ENCODE peak calls at places on chromosome 15, in five cellular contexts. V, U, D, C and X are unnamed samples.
A peak's percentile ranks its signal among the peaks of the same experiment; 100 is the strongest.

GRCh38 chr15:35545825-35546580 is at the start of gene DPH6:
- DNase-seq in D (peak; percentile 90), U (peak; percentile 46), V (peak; percentile 72), C (peak; percentile 54), X (peak; percentile 60)

GRCh38 chr15:92797168-92798052 is 102.7 kb upstream of the CHD2 start:
- DNase-seq in V (no peak), U (peak; percentile 40), C (peak; percentile 73), D (no peak), X (no peak)

GRCh38 chr15:78989701-78990248 is 44.9 kb upstream of the CTSH start:
- DNase-seq in V (no peak), C (no peak), U (no peak), D (no peak), X (no peak)

GRCh38 chr15:97961067-97961954 is 808 bp downstream of the ARRDC4 start:
- DNase-seq in U (no peak), C (peak; percentile 1), D (peak; percentile 89), V (no peak), X (peak; percentile 54)

GRCh38 chr15:39587910-39588530 is 7.1 kb downstream of the THBS1 start:
- DNase-seq in D (no peak), C (no peak), U (no peak), V (no peak), X (no peak)

GRCh38 chr15:77841376-77841775 is 208.7 kb upstream of the LINGO1 start:
- DNase-seq in D (peak; percentile 21), V (no peak), U (no peak), C (no peak), X (no peak)

GRCh38 chr15:68578175-68578959 is 426 bp upstream of the CORO2B start:
- DNase-seq in C (no peak), V (no peak), U (no peak), D (peak; percentile 89), X (peak; percentile 41)

GRCh38 chr15:47383102-47383501 is 334.2 kb upstream of the SEMA6D start:
- DNase-seq in D (no peak), U (no peak), C (no peak), V (no peak), X (no peak)

GRCh38 chr15:88954431-88955277 is 41.5 kb upstream of the MFGE8 start:
- DNase-seq in U (no peak), C (no peak), V (no peak), D (no peak), X (no peak)

GRCh38 chr15:37806808-37807207 is 127.6 kb upstream of the TMCO5A start:
- DNase-seq in D (no peak), U (no peak), C (no peak), V (no peak), X (no peak)

GRCh38 chr15:70892912-70893560 is 410 bp downstream of the LRRC49 start:
- DNase-seq in C (no peak), D (no peak), U (no peak), V (no peak), X (no peak)
- H3K27ac ChIP-seq in C (peak overlapping the region; percentile 70), D (peak overlapping the region; percentile 79), U (no peak overlapping the region), V (no peak overlapping the region), X (peak overlapping the region; percentile 66)

DNA sequence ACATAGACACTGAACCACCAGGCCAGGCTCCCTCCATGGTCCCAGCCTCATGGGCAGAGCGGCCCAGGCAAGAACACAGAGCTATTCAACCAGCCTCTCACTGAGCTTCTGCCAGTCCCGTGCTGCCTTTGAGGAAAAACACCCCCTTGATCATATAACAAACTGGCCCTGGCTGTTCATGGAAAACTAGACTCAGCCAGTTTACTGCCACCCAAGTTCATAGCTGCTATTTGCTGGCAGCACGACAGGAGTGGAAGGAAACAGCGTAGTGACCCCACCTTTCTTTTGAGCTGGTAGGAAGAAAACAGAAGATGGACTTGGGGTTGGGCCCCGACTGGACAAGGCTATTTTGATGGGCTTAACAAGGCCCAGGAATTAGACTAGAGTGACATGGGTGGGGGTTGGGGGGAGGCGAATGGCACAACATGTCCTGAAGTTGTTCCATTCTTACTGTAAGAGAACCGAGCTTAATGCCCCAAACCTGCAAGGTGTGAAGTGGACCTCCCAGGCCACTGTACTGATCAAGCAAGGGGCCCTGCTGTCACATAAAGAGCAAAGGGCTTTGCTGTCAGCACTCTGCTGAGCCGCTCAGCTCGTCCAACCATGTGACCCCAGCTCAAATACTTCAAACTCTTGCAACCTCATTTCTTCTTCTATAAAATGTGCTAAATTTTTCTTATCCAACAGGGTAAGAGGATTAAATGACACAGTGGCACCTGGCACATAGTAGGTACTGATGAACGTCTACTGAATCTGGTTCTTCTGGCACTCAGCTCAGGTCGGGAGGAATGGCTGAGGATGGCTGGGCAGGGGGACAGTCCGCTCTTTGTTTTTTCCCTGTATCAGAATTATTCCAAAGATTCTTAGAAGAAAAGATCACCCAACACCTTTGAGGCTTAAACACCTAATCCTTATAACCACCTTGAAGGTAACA is 1.5 kb downstream of the FBXL22 start:
- DNase-seq in U (no peak), V (no peak), D (peak; percentile 89), C (no peak), X (no peak)
- H3K4me3 ChIP-seq in U (peak overlapping the region; percentile 83), V (no peak overlapping the region), D (peak overlapping the region; percentile 55), C (peak overlapping the region; percentile 77), X (no peak overlapping the region)

GRCh38 chr15:70762469-70763119 is 764 bp downstream of the UACA start:
- DNase-seq in V (no peak), D (peak; percentile 74), U (no peak), C (peak; percentile 8), X (peak; percentile 53)

GRCh38 chr15:70763950-70764730 is 782 bp upstream of the UACA start:
- DNase-seq in U (no peak), C (no peak), V (no peak), D (no peak), X (no peak)

GRCh38 chr15:70761046-70761445 is 2.3 kb downstream of the UACA start:
- DNase-seq in C (no peak), D (no peak), U (no peak), V (no peak), X (no peak)

GRCh38 chr15:70761931-70762468 is 1.4 kb downstream of the UACA start:
- DNase-seq in V (no peak), U (no peak), C (no peak), D (no peak), X (no peak)

DNA sequence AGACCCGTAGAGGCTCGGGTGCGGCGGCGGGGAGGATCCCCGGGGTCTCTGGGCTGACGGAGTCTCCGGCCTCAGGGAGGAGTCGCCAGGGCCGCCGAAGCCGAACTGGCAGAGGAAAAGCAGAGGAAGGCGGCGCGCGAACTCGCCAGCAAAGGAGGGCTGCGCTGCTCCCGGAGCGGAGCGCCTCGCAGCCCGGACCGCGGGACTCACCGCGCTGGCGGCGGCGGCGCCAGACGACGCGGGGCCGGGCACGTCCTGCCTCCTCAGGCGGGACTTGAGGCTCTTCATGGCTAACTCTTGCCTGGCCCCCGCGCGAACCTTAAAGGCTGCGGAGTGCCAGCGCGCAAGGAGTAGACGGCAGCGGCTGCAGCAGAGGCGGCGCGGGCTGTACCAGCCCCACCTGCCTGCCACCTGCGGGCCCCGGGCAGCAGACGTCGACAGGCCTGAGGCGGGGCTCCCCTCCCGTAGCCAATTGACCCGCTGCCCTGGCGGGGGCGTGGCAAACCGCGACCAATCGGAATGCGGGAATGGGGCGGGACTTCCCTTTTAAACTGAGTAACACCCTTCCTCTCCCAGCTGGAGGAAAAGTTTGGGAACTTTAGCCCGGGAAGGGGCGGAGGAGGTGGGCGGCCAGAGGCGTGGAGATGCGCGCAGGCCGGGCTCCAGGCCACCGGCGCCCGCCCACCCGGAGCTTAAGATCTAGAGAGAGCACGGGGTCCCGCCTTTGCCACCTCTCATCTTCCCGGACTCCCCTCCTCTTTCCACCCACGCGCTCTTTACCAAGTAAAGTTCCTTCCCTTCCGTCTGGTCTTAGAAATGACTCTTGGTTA is at the start of gene UACA:
- DNase-seq in V (peak; percentile 43), D (peak; percentile 98), C (peak; percentile 95), U (peak; percentile 60), X (peak; percentile 97)
- TF ChIP-seq POLR2AphosphoS5 in V (peak; percentile 50), D (peak; percentile 92), C (peak; percentile 95), U (no peak), X (peak; percentile 79)

GRCh38 chr15:71755571-71755970 is 54.8 kb upstream of the NR2E3 start:
- DNase-seq in C (no peak), V (no peak), D (no peak), U (no peak), X (no peak)

GRCh38 chr15:71758716-71759115 is 51.6 kb upstream of the NR2E3 start:
- DNase-seq in V (no peak), U (no peak), D (no peak), C (no peak), X (no peak)

GRCh38 chr15:71755092-71755491 is 55.3 kb upstream of the NR2E3 start:
- DNase-seq in D (no peak), V (no peak), U (no peak), C (no peak), X (no peak)

GRCh38 chr15:71757741-71758530 is 52.4 kb upstream of the NR2E3 start:
- DNase-seq in D (no peak), V (no peak), U (no peak), C (no peak), X (no peak)

GRCh38 chr15:71756574-71757352 is 53.6 kb upstream of the NR2E3 start:
- DNase-seq in C (no peak), D (no peak), V (no peak), U (no peak), X (no peak)
- H3K27ac ChIP-seq in C (no peak overlapping the region), D (no peak overlapping the region), V (no peak overlapping the region), U (no peak overlapping the region), X (no peak overlapping the region)

GRCh38 chr15:57286446-57287127 is 89.7 kb upstream of the CGNL1 start:
- DNase-seq in D (no peak), U (no peak), C (no peak), V (no peak), X (no peak)

GRCh38 chr15:57281357-57281756 is 94.9 kb upstream of the CGNL1 start:
- DNase-seq in U (no peak), D (no peak), V (no peak), C (no peak), X (no peak)

GRCh38 chr15:57285386-57285785 is 90.9 kb upstream of the CGNL1 start:
- DNase-seq in V (no peak), C (no peak), D (no peak), U (no peak), X (no peak)

GRCh38 chr15:57283774-57284508 is 92.4 kb upstream of the CGNL1 start:
- DNase-seq in U (no peak), D (no peak), C (no peak), V (peak; percentile 83), X (no peak)

GRCh38 chr15:57284535-57284934 is 91.8 kb upstream of the CGNL1 start:
- DNase-seq in U (no peak), V (no peak), C (no peak), D (no peak), X (no peak)
- H3K4me3 ChIP-seq in U (peak overlapping the region; percentile 24), V (no peak overlapping the region), C (no peak overlapping the region), D (no peak overlapping the region), X (no peak overlapping the region)

DNA sequence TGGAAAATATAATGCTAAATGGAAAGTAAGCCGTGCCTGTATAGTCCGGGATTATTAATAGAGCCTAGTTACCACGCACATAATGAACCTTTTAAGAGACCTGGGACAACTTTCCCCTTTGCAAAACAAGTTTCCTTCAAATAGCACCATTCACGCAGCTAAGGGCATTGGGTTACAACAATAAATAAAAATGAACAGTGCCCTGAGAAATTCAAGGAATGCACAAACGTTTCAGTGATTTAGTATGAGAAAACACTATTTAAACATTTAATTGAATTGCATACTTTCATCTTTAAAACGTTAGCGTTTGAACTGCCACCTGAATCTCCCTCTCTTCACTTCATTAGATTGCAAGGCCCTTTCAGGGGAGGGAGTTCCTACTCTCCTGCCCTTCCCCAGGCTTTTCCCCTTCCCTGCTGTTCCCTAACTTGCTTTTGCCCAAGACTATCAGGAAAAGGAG is 46.3 kb downstream of the SMAD6 start:
- DNase-seq in D (no peak), V (no peak), U (no peak), C (no peak), X (no peak)
- TF ChIP-seq POLR2AphosphoS5 in D (no peak), V (no peak), U (no peak), C (no peak), X (no peak)

GRCh38 chr15:65028921-65029735 is at the start of gene MTFMT:
- DNase-seq in U (no peak), C (peak; percentile 53), V (peak; percentile 76), D (peak; percentile 95), X (peak; percentile 90)
- H3K27ac ChIP-seq in U (peak within 1 kb of the TSS; percentile 60), C (peak within 1 kb of the TSS; percentile 72), V (peak within 1 kb of the TSS; percentile 36), D (peak within 1 kb of the TSS; percentile 76), X (peak within 1 kb of the TSS; percentile 51)